ENCODE peak calls at places on chromosomes 16 and 17, in five cellular contexts. W is transverse colon, A is sigmoid colon, K is tibial nerve, T is ovary. V is an unnamed sample.

GRCh38 chr16:25256821-25257503 is 683 bp downstream of the ZKSCAN2 start:
- DNase-seq in W (peak; percentile 10), A (no peak), K (no peak), T (peak; percentile 28), V (no peak)

GRCh38 chr17:28057731-28058246 is 15.3 kb downstream of the NLK start:
- DNase-seq in W (no peak), A (no peak), K (no peak), T (no peak), V (no peak)

GRCh38 chr16:9123871-9124270 is 32.4 kb downstream of the HAPSTR1 start:
- DNase-seq in W (peak; percentile 90), A (peak; percentile 71), K (no peak), T (no peak), V (peak; percentile 90)

GRCh38 chr17:82218349-82219075 is 5.9 kb upstream of the CCDC57 start:
- DNase-seq in W (no peak), A (no peak), K (no peak), T (no peak), V (no peak)

GRCh38 chr16:49856741-49857330 is 924 bp upstream of the ZNF423 start:
- DNase-seq in W (peak; percentile 86), A (peak; percentile 91), K (peak; percentile 56), T (peak; percentile 83), V (peak; percentile 65)

GRCh38 chr16:24634919-24635318 is 94.5 kb upstream of the TNRC6A start:
- DNase-seq in W (no peak), A (no peak), K (no peak), T (no peak), V (no peak)

GRCh38 chr17:29046440-29046839 is 3.5 kb downstream of the PIPOX start:
- DNase-seq in W (no peak), A (no peak), K (no peak), T (no peak), V (no peak)

GRCh38 chr17:2721603-2722002 is 10.0 kb upstream of the CLUH start:
- DNase-seq in W (no peak), A (no peak), K (no peak), T (no peak), V (no peak)

GRCh38 chr17:16040710-16041251 is 41.2 kb downstream of the TTC19 start:
- DNase-seq in W (peak; percentile 21), A (no peak), K (no peak), T (peak; percentile 57), V (no peak)

GRCh38 chr16:4593069-4593468 is 21.6 kb downstream of the UBALD1 start:
- DNase-seq in W (no peak), A (no peak), K (no peak), T (no peak), V (peak; percentile 82)

DNA sequence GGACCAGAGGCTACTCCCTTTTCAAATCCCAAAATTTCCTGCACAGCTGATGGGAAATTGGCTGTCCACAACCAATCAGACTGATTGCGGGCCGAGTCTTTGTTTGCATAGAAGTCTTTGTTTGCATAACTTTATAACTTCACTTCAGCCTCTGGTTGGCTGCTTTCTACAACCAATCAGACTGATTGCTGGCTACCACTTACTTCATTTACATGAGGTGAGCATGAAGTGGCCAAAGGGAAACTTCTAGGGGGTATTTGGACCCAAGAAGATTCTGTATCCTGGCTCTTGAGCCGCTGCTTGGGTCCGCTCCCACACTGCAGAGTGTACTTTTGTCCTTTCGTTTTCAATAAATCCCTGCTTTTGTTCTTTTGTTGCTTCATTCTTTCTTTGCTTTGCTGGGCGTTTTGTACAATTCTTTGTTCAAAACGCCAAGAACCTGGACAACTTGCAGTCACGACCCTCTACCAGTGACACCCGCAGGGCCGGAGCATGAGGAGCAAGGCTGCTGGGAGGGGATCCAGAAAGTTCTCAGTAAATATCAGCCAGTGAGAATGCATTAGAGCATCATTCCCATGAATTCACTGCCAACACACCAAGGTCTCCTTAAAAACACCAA is 67.5 kb downstream of the IQCK start:
- DNase-seq in W (no peak), A (no peak), K (no peak), T (peak; percentile 52), V (no peak)
- H3K4me1 ChIP-seq in W (no peaks in the 10 kb centered on the region), A (no peaks in the 10 kb centered on the region), K (peaks cover 36% of the 10 kb centered on the region), T (peaks cover 14% of the 10 kb centered on the region), V (no peaks in the 10 kb centered on the region)

DNA sequence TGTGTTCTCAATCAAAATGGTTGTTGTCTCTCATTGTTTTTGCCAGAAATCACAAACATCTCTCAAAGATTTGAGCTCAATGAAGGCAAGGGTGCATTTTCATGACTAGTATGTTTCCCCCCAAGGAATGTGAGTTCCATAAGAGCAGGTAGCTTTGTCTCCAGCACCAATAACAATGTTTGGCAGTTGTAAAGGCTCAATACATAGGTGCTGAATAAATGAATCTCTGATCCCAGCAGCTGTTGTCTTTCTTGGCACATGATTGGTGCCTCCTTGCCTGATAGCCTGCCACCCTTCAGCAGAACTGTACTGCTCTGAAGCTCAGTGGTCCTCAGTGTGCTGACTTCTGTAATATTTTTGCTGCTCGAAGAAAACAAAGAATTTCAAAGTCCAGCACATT is 103.1 kb upstream of the CDH11 start:
- DNase-seq in W (no peak), A (no peak), K (no peak), T (no peak), V (no peak)
- TF ChIP-seq EP300 in W (no peak), A (no peak), K (no peak), T (no peak), V (no peak)

DNA sequence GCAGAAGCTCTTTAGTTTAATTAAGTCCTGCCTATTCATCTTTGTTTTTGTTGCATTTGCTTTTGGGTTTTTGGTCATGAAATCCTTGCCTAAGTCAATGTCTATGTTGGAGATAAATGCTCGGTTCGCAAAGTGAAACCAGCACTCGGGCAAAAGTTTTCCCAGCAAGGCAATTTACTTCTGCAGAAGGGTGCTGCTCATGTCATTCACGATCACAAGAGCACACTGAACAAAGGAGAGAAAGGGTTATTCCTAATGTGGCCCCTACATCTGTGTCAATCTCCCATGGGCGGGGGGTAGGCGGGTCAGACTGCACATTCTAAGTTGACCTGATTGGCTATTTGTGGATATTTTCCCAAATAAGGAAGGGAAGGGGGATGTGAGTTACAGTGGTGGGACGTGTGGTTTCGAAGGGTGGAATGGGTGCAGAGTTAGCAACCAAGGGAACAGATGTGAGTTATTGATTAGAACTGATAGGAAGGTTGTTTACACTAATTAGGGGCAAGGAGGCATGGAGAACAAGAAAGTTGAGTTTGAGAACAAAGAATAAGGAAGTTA is 23.0 kb downstream of the ATF7IP2 start:
- DNase-seq in W (no peak), A (no peak), K (no peak), T (no peak), V (no peak)
- H3K9me3 ChIP-seq in W (peaks cover 56% of the 10 kb centered on the region), A (peaks cover 4% of the 10 kb centered on the region), K (peaks cover 28% of the 10 kb centered on the region), T (no peaks in the 10 kb centered on the region), V (peaks cover 57% of the 10 kb centered on the region)

GRCh38 chr17:76104140-76104895 is 731 bp upstream of the EXOC7 start:
- DNase-seq in W (no peak), A (peak; percentile 56), K (no peak), T (no peak), V (no peak)
- H3K4me1 ChIP-seq in W (peaks cover 27% of the 10 kb centered on the region), A (peaks cover 25% of the 10 kb centered on the region), K (peaks cover 25% of the 10 kb centered on the region), T (peaks cover 13% of the 10 kb centered on the region), V (peaks cover 16% of the 10 kb centered on the region)

GRCh38 chr16:7206469-7206868 is 126.2 kb upstream of the RBFOX1 start:
- DNase-seq in W (no peak), A (no peak), K (no peak), T (no peak), V (no peak)
- TF ChIP-seq EP300 in W (no peak), A (no peak), K (no peak), T (no peak), V (no peak)

DNA sequence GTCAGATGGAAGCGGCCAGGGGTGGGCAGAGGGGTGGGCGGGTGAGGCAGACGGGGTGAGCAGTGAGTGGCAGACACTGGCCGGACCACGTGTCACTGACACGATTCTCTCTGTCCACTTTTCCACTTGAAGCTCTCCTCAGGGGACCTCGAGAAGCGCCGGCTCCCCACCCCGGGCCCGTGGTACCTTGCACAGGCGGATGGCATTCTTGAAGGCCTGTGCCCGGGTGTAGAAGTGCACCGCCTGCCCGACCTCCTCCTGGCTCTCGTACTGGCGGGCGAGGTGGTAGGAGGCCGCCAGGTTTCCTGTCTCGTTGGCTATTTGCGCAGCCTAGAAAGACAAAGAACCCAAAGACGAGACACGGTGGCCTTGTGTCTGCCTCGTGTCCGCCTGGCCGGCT is 9.1 kb upstream of the TMEM204 start:
- DNase-seq in W (no peak), A (no peak), K (no peak), T (no peak), V (peak; percentile 79)
- H3K9me3 ChIP-seq in W (no peaks in the 10 kb centered on the region), A (no peaks in the 10 kb centered on the region), K (no peaks in the 10 kb centered on the region), T (no peaks in the 10 kb centered on the region), V (no peaks in the 10 kb centered on the region)

DNA sequence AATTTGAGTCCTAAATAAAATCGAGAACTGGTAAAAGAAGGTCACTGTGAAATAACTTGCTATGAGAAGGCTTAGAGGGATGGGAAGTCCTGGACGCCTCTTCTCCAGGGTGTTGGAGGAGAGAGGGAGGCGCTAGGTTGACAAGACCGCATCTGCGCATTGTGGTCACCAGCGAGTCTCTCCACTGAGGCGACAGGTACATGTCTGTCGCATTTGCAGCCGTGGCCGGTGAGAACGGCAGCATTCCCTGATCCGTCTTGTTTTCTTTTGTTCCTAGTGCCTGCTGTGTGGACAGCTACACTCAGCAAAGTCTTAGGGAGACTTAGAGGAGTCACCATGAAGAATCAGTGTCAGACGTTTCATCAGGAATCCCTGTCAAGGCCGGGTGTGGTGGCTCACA is 8.1 kb upstream of the ATP6V0C start:
- DNase-seq in W (no peak), A (no peak), K (no peak), T (no peak), V (no peak)
- H3K4me1 ChIP-seq in W (peaks cover 6% of the 10 kb centered on the region), A (peaks cover 15% of the 10 kb centered on the region), K (peaks cover 27% of the 10 kb centered on the region), T (peaks cover 5% of the 10 kb centered on the region), V (peaks cover 22% of the 10 kb centered on the region)

V was measured in upper lobe of left lung.